ENCODE peak calls at places on chromosome 20, in four cellular contexts. Y is psoas muscle, G is thyroid gland, Z is BE2C. J is an unnamed sample. For H3K4me1, the result is how much of the 10 kb centered on the place peaks cover.

GRCh38 chr20:24955045-24955444 is 6.0 kb downstream of the CST7 start:
- DNase-seq in Z (no peak), Y (no peak), G (no peak), J (no peak)

GRCh38 chr20:62953839-62954703 is 1.6 kb downstream of the SLC17A9 start:
- DNase-seq in Y (peak), G (peak), Z (peak), J (peak)

GRCh38 chr20:18738055-18738454 is 75.5 kb upstream of the SCP2D1 start:
- DNase-seq in G (no peak), Y (no peak), Z (no peak), J (no peak)

GRCh38 chr20:17504898-17505663 is 26.1 kb downstream of the BFSP1 start:
- DNase-seq in Y (peak), Z (peak), G (peak), J (peak)

GRCh38 chr20:62320581-62321354 is 18.0 kb downstream of the ADRM1 start:
- DNase-seq in G (no peak), Z (peak), Y (peak), J (no peak)

GRCh38 chr20:50020283-50020682 is 37.5 kb downstream of the SNAI1 start:
- DNase-seq in G (no peak), Z (no peak), Y (no peak), J (no peak)

GRCh38 chr20:23003916-23004315 is 31.2 kb upstream of the SSTR4 start:
- DNase-seq in Y (no peak), Z (no peak), G (no peak), J (no peak)

GRCh38 chr20:53824779-53825178 is 231.1 kb upstream of the ZNF217 start:
- DNase-seq in Z (no peak), G (no peak), Y (no peak), J (no peak)

GRCh38 chr20:478949-479429 is 16.7 kb upstream of the TBC1D20 start:
- DNase-seq in Y (no peak), G (no peak), Z (peak), J (peak)

DNA sequence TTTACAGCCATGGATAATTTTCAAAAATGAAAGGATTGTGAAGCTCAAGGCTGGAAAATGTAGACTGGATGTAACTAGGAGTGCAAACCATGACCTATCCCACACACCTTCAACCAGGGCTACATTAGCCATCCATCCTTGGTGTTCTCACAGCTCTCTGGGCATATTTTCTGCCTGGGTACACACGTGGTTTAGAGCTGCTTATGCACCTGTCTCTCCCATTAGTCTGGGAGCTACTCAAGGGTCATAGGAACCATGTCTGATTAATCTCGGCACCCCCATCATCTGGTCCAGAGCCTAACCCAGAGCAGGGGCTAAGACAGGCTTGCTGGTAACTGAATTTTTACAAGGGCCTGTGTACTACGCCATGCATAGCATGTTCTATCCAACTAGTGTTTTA is 25.2 kb upstream of the FAM83C start:
- DNase-seq in Z (no peak), Y (no peak), G (no peak), J (no peak)
- H3K4me1 ChIP-seq in Z (under half), Y (under half), G (half or more), J (under half)

DNA sequence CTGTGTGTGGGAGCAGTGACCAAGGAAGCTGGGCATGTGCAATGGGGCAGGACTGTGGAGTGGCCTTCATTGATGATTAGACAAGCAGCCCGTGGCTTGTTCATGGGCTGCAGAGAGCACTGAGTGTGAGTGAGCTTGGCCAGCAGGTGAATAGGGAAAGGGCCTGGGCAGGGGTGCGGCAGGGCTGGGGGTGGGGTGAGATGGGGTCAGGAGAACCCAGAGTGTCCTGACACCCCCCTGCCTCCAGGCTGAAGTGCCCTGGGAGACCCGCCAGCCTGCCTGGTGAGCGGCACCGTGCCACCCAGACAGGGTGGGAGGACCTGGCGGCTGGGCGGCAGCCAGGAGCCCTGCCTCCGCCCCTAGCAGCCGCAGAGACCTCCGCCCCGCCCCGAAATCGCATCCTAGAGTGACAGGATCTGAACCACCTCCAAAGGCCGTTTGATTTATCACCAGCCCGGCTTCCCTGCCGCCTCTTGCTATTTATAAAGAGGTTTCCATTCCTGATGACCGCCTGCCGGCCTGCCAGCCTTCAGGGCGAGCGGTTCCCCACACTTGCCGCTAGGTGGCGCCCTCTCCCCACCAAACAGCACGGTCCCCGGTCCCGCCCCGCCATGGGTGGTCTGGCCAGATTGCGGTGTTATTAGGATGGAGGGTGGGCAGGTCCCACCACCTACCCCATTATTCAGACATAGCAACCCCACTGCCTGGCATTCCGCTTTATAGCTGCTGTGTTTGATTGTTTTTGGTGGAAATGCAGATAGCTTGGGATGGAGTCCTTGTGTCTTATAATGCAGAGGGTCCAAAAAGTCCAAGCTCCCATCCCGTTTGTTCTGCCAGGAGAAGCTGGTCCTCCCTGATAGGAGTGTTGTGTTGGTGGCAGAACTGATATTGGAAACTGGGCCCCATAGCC is 3.5 kb downstream of the MYLK2 start:
- DNase-seq in G (peak), Y (peak), Z (peak), J (peak)
- H3K4me3 ChIP-seq in G (no peak), Y (peak), Z (peak), J (no peak)

DNA sequence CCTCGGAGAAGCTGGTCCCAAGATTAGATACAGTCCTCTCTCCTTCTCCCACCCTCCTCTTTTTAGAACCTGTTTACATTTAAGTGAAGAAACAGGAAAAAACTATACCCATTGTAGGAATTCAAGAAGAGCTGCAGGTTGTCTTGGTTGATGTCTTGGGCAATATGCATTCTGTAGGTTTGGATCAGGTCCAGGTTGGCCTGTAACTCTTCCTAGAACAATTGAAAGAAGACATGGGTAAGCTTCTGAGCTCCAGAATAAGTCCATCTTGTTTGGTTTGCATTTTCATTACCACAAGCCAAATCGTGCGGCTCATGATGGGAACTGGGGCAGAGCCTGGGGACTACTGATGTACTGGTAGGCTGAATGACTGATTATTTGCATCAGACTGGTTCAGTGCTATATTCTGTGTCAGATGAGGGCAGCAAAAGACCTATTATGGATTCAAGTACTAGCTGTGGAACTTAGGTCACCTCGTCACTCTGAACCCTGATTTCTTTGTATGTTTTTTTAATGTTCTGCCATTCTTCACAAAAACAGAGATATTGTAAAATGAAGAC is 20.3 kb upstream of the SLA2 start:
- DNase-seq in Y (no peak), G (no peak), Z (no peak), J (no peak)
- TF ChIP-seq CTCF in Y (no peak), G (no peak), Z (peak), J (no peak)

DNA sequence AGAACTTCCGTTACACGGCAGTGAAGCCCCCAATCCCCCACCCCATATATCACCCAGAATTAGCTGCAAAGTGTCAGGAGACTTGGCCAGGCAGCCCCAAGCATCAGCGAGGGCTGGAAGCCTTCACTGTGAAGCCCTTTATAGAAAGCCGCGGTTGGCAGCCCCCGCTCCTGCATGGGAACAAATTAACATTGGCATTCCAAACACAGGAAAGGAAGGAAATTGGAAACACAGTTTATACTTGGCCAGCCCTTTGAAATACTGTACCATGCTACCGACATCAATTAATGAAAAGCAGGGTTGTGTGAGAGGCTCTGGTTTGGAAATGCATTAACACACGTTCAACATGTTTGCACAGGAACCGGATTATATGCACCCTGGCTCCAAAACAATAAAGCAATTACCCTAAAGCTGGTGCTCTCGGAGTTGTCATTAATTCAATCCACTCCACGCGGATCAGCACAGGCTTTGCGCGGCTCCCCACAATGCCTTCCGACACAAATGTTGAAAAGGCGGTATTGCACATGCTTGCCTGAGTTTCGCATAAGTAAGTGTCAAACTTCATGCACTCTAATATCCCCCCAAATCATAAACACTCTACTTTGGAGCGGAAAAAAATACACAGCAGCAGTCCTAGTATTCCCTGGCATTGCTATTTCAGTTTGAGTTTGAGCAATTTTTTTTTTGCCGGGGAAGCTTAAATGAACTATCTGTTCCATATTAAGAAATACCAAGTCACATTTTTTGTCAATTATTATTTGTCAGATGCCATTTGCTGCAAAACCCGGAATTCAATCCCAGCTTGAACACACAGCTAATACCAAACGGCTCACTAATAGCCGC is 7.0 kb downstream of the BMP7 start:
- DNase-seq in Y (no peak), G (no peak), Z (no peak), J (no peak)
- H3K4me1 ChIP-seq in Y (under half), G (under half), Z (under half), J (under half)

GRCh38 chr20:9093203-9093962 is 24.5 kb downstream of the PLCB4 start:
- DNase-seq in Z (no peak), G (no peak), Y (no peak), J (no peak)
- H3K4me3 ChIP-seq in Z (no peak), G (no peak), Y (peak), J (no peak)

DNA sequence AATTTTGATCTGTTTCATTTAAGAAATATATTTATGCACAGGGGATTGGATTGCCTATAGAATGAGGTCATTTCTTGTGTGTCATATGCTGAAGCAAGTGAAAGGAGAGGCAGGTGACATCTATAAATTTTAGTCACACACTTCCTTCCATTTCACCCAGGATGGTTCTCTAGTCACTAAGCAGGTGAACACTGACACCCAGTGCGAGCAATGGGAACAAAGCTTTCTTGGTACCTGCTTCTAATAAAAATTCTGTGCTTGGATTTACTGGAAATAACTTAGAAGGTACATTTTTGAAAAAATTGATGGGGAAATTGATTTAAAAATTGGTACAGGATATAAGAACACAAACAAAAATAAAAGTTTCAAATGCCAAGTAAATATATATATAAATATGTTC is 66.9 kb upstream of the MC3R start:
- DNase-seq in Y (no peak), G (peak), Z (no peak), J (no peak)
- TF ChIP-seq CTCF in Y (peak), G (no peak), Z (peak), J (peak)

GRCh38 chr20:8152847-8153246 is 20.8 kb downstream of the PLCB1 start:
- DNase-seq in Y (no peak), Z (no peak), G (no peak), J (no peak)
- H3K4me1 ChIP-seq in Y (half or more), Z (under half), G (under half), J (under half)